ENCODE peak calls at places on chromosomes 12 and 14, in nine cellular contexts. Y, P, E, X, F, V, N, R and C are unnamed samples.

GRCh38 chr14:71686677-71687076 is 245.6 kb upstream of the RGS6 start:
- DNase-seq in V (no peak), F (no peak), E (no peak), N (no peak), P (no peak), X (no peak), Y (no peak), R (peak), C (no peak)

GRCh38 chr12:19130224-19131019 is 889 bp downstream of the PLEKHA5 start:
- DNase-seq in P (peak), R (peak), V (peak), Y (peak), N (peak), E (peak), F (peak), X (peak), C (no peak)

GRCh38 chr14:74491952-74492351 is 1.2 kb downstream of the NPC2 start:
- DNase-seq in E (no peak), Y (peak), X (no peak), N (peak), P (no peak), F (no peak), R (peak), V (peak), C (peak)

GRCh38 chr14:71049435-71050147 is 142.3 kb downstream of the PCNX1 start:
- DNase-seq in V (no peak), N (no peak), X (no peak), R (peak), F (no peak), E (no peak), Y (no peak), P (no peak), C (no peak)

GRCh38 chr14:35155962-35156361 is 33.6 kb downstream of the PRORP start:
- DNase-seq in R (peak), E (no peak), V (no peak), F (no peak), P (no peak), X (no peak), N (peak), Y (no peak), C (no peak)

GRCh38 chr14:73323889-73324535 is 86.7 kb downstream of the PAPLN start:
- DNase-seq in R (no peak), V (no peak), X (no peak), E (no peak), Y (no peak), N (no peak), F (no peak), P (no peak), C (no peak)

GRCh38 chr14:69615471-69616407 is 4.3 kb downstream of the SUSD6 start:
- DNase-seq in Y (peak), E (peak), P (peak), R (peak), F (no peak), N (no peak), X (no peak), V (no peak), C (peak)

GRCh38 chr12:56995201-56995929 is 11.0 kb downstream of the ZBTB39 start:
- DNase-seq in N (no peak), Y (peak), E (no peak), V (no peak), X (peak), R (no peak), F (peak), P (no peak), C (no peak)

GRCh38 chr14:102768223-102769048 is 8.8 kb upstream of the TRAF3 start:
- DNase-seq in E (no peak), V (no peak), X (no peak), Y (no peak), F (no peak), R (no peak), N (no peak), P (no peak), C (peak)

GRCh38 chr12:103824845-103825244 is 16.2 kb downstream of the NT5DC3 start:
- DNase-seq in Y (peak), X (no peak), N (no peak), F (no peak), P (no peak), R (no peak), E (no peak), V (no peak), C (no peak)

GRCh38 chr14:71491925-71492324 is 440.3 kb upstream of the RGS6 start:
- DNase-seq in P (peak), Y (no peak), X (no peak), V (no peak), R (no peak), E (no peak), N (no peak), F (no peak), C (no peak)

GRCh38 chr12:93378373-93379310 is 917 bp downstream of the NUDT4 start:
- DNase-seq in E (no peak), X (no peak), N (peak), R (peak), V (peak), Y (peak), P (peak), F (peak), C (no peak)

GRCh38 chr14:63328787-63329737 is 10.3 kb upstream of the GPHB5 start:
- DNase-seq in V (no peak), R (no peak), F (no peak), P (no peak), X (no peak), Y (no peak), E (no peak), N (no peak), C (no peak)

GRCh38 chr14:80483331-80483730 is 272.0 kb upstream of the DIO2 start:
- DNase-seq in Y (no peak), P (no peak), V (no peak), X (no peak), F (no peak), N (no peak), E (no peak), R (no peak), C (no peak)

GRCh38 chr14:24673534-24674203 is 39.7 kb upstream of the GZMB start:
- DNase-seq in R (no peak), V (no peak), X (no peak), Y (no peak), N (no peak), F (no peak), P (no peak), E (no peak), C (no peak)

GRCh38 chr12:118136559-118137003 is 657 bp downstream of the PEBP1 start:
- DNase-seq in X (no peak), N (peak), F (peak), E (peak), V (peak), R (peak), P (peak), Y (peak), C (peak)

GRCh38 chr12:97640826-97641225 is 178.2 kb downstream of the RMST start:
- DNase-seq in N (no peak), R (no peak), E (no peak), F (no peak), Y (no peak), V (no peak), P (no peak), X (no peak), C (no peak)

GRCh38 chr12:47808049-47808448 is 11.7 kb downstream of the HDAC7 start:
- DNase-seq in Y (peak), X (no peak), R (peak), V (no peak), E (peak), P (no peak), F (no peak), N (no peak), C (no peak)

GRCh38 chr14:78448483-78449094 is 278.4 kb downstream of the NRXN3 start:
- DNase-seq in X (no peak), F (peak), V (peak), R (peak), N (peak), E (no peak), P (peak), Y (peak), C (peak)

GRCh38 chr14:103908580-103908979 is 19.7 kb upstream of the TDRD9 start:
- DNase-seq in N (no peak), P (no peak), V (no peak), X (no peak), F (no peak), E (no peak), Y (no peak), R (no peak), C (no peak)

GRCh38 chr14:85482549-85482948 is 47.4 kb upstream of the FLRT2 start:
- DNase-seq in E (no peak), N (no peak), P (peak), X (no peak), Y (no peak), V (no peak), R (no peak), F (no peak), C (no peak)

GRCh38 chr12:55619352-55620138 is 17.1 kb upstream of the OR10P1 start:
- DNase-seq in V (peak), F (peak), P (peak), E (no peak), N (peak), Y (peak), R (peak), X (no peak), C (peak)

GRCh38 chr12:41287500-41287899 is 99.4 kb downstream of the PDZRN4 start:
- DNase-seq in Y (no peak), R (no peak), F (no peak), X (no peak), E (no peak), N (no peak), V (no peak), P (no peak), C (no peak)

GRCh38 chr14:93987376-93987775 is 9.7 kb upstream of the CCDC197 start:
- DNase-seq in Y (no peak), E (no peak), X (no peak), F (no peak), R (no peak), V (no peak), N (no peak), P (peak), C (no peak)

GRCh38 chr12:62817556-62818271 is 117.2 kb downstream of the PPM1H start:
- DNase-seq in N (no peak), X (no peak), V (no peak), R (peak), Y (no peak), P (no peak), F (no peak), E (no peak), C (no peak)

GRCh38 chr14:76330411-76331327 is 45.3 kb upstream of the ESRRB start:
- DNase-seq in V (no peak), E (no peak), X (no peak), R (no peak), F (no peak), Y (no peak), P (no peak), N (no peak), C (no peak)

GRCh38 chr12:100986595-100987547 is 192.3 kb downstream of the ANO4 start:
- DNase-seq in V (peak), P (no peak), Y (no peak), F (peak), R (peak), E (no peak), X (no peak), N (no peak), C (no peak)

GRCh38 chr14:103504991-103505565 is 17.6 kb downstream of the CKB start:
- DNase-seq in V (no peak), R (no peak), P (no peak), X (no peak), N (peak), E (no peak), Y (no peak), F (peak), C (no peak)

GRCh38 chr12:69998011-69998410 is 173.0 kb downstream of the MYRFL start:
- DNase-seq in P (no peak), X (no peak), Y (no peak), E (no peak), R (no peak), V (no peak), F (no peak), N (no peak), C (no peak)

GRCh38 chr14:26966942-26967341 is 369.1 kb upstream of the NOVA1 start:
- DNase-seq in X (no peak), R (no peak), N (peak), E (peak), F (no peak), V (no peak), P (no peak), Y (no peak), C (no peak)

GRCh38 chr14:103100281-103101121 is 6.0 kb downstream of the EXOC3L4 start:
- DNase-seq in P (no peak), Y (no peak), R (no peak), N (no peak), F (no peak), E (no peak), X (no peak), V (no peak), C (peak)

GRCh38 chr12:104628338-104629135 is 171.8 kb downstream of the CHST11 start:
- DNase-seq in R (no peak), E (no peak), X (no peak), F (no peak), P (no peak), Y (no peak), V (no peak), N (no peak), C (no peak)

GRCh38 chr12:9363145-9363544 is 154.9 kb upstream of the PZP start:
- DNase-seq in X (no peak), N (no peak), Y (no peak), R (no peak), E (no peak), P (no peak), F (peak), V (no peak), C (peak)

GRCh38 chr12:129719426-129719825 is 184.4 kb downstream of the TMEM132D start:
- DNase-seq in V (no peak), P (no peak), Y (no peak), R (no peak), E (no peak), X (no peak), F (no peak), N (no peak), C (no peak)

GRCh38 chr12:79373896-79374499 is 316.8 kb downstream of the PAWR start:
- DNase-seq in X (no peak), V (peak), N (peak), R (peak), F (no peak), E (no peak), P (no peak), Y (peak), C (no peak)

GRCh38 chr12:76765598-76765997 is 1.7 kb downstream of the ZDHHC17 start:
- DNase-seq in X (no peak), F (no peak), P (no peak), Y (no peak), R (no peak), E (no peak), N (no peak), V (no peak), C (no peak)

GRCh38 chr14:36264595-36264994 is 55.8 kb downstream of the MBIP start:
- DNase-seq in X (no peak), F (no peak), P (no peak), E (no peak), R (no peak), V (no peak), Y (no peak), N (no peak), C (no peak)

GRCh38 chr14:91372680-91373495 is 44.7 kb downstream of the CCDC88C start:
- DNase-seq in E (no peak), P (peak), R (no peak), Y (no peak), X (no peak), F (no peak), N (no peak), V (no peak), C (no peak)

GRCh38 chr14:56205906-56206305 is 87.7 kb downstream of the PELI2 start:
- DNase-seq in N (no peak), V (no peak), Y (no peak), R (no peak), F (no peak), X (no peak), E (no peak), P (no peak), C (no peak)

GRCh38 chr12:88519802-88520435 is 60.4 kb downstream of the KITLG start:
- DNase-seq in F (no peak), N (no peak), X (no peak), P (no peak), E (no peak), R (no peak), V (no peak), Y (no peak), C (no peak)

DNA sequence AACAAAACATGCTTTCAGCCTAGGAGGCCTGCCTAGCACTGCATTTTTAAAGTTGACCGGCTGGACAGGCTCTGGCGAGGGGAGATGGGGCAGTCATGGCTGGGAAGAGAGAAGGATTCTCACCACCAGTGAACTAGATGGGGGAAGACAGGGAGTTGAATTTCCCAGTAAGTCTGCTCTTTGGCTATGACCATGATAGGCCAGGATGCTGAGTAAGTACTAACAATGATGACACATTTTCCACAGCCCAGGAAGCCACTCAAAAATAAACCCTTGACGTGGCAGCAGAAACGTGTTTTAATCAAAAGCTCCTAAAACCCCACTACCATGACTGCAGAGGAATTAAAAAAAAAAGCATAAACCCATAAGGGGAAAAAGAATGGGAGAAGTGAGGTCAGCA is 19.0 kb downstream of the KCTD10 start:
- DNase-seq in R (peak), P (no peak), X (no peak), N (no peak), Y (no peak), F (no peak), E (no peak), V (no peak), C (no peak)
- TF ChIP-seq CTCF in R (no peak), P (no peak), X (no peak), N (no peak), Y (no peak), F (no peak), E (no peak), V (no peak), C (no peak)

DNA sequence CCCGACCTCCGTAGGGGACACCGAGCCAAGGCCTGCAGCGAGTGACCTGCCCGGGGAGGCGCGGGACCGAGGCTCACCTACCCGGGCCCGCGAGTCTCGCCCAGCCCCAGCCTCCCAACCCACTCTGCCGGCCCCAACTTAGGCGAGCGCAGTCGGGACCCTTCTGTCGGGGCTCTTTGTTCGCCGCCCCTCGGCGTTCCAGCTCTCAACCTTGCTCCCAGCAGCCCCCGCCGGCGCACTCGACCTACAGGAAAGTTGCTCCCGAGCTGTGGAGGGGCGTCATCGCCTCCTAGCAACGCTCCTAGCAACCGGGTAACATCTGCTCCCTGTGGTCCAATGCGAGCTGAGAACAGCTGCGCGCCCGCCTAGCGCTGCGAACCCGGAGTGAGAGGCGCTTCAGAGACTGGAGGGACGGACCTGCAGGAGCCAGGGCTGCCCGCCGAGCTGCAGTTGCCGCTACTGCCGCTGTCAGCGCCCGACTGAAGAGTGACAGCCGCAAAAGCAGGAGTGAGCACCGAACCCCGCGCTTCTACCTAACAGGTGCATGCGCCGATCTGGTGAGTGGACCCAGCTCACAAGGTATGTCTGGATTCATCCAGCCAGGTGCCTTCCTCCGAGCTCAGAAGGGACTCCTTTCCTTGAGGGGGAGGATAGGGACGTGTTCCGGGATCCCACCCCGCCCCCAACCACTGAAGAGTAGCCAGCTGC is 354.9 kb downstream of the SNAPC1 start:
- DNase-seq in F (peak), Y (peak), N (peak), X (peak), P (peak), E (peak), R (peak), V (peak), C (peak)
- TF ChIP-seq CTCF in F (peak), Y (no peak), N (no peak), X (peak), P (peak), E (no peak), R (peak), V (peak), C (peak)

GRCh38 chr12:32448581-32448980 is 49.2 kb downstream of the FGD4 start:
- DNase-seq in E (no peak), X (no peak), F (no peak), V (no peak), N (no peak), Y (no peak), R (no peak), P (no peak), C (no peak)
- TF ChIP-seq CTCF in E (no peak), X (no peak), F (peak), V (no peak), N (no peak), Y (no peak), R (no peak), P (no peak), C (no peak)

GRCh38 chr12:25591132-25591531 is 38.0 kb upstream of the LMNTD1 start:
- DNase-seq in R (no peak), Y (no peak), N (peak), V (peak), P (no peak), X (no peak), F (peak), E (no peak), C (no peak)
- TF ChIP-seq CTCF in R (peak), Y (no peak), N (no peak), V (peak), P (no peak), X (peak), F (peak), E (no peak), C (no peak)

GRCh38 chr12:45273717-45274271 is 57.9 kb downstream of the ANO6 start:
- DNase-seq in X (no peak), Y (no peak), N (peak), R (peak), F (no peak), V (no peak), P (no peak), E (no peak), C (no peak)

GRCh38 chr12:45269407-45269741 is 53.5 kb downstream of the ANO6 start:
- DNase-seq in X (no peak), P (no peak), F (no peak), R (no peak), N (no peak), Y (no peak), V (no peak), E (no peak), C (no peak)

GRCh38 chr12:45263587-45263986 is 47.7 kb downstream of the ANO6 start:
- DNase-seq in F (no peak), R (no peak), Y (no peak), X (no peak), P (no peak), V (no peak), N (no peak), E (no peak), C (no peak)

GRCh38 chr12:45268672-45269406 is 52.9 kb downstream of the ANO6 start:
- DNase-seq in P (peak), R (peak), X (peak), Y (peak), V (peak), F (no peak), N (peak), E (peak), C (no peak)
- TF ChIP-seq CTCF in P (peak), R (peak), X (peak), Y (no peak), V (peak), F (peak), N (peak), E (peak), C (peak)